ENCODE peak calls at places on chromosomes 12 and 14, in five cellular contexts. One of them, this sample, is unnamed.

GRCh38 chr12:124774054-124774461 is 89.6 kb downstream of the SCARB1 start:
- DNase-seq in EH: no peak
- DNase-seq in activated T-cell treated with anti-CD3 and anti-CD28 coated beads, Interleukin-2, amount 50 U/mL, for 24 hours: peak
- DNase-seq in stimulated activated CD4-positive, alpha-beta T cell treated with anti-CD3 and anti-CD28 coated beads, Interleukin-2, amount 100 ng/mL, for 48 hours: no peak
- DNase-seq in stimulated activated CD8-positive, alpha-beta memory T cell treated with anti-CD3 and anti-CD28 coated beads, Interleukin-4, amount 100 ng/mL, for 24 hours: no peak
- DNase-seq in this sample: no peak

GRCh38 chr14:69107407-69108003 is 45.4 kb downstream of the DCAF5 start:
- DNase-seq in EH: peak
- DNase-seq in stimulated activated CD8-positive, alpha-beta memory T cell treated with anti-CD3 and anti-CD28 coated beads, Interleukin-4, amount 100 ng/mL, for 24 hours: no peak
- DNase-seq in stimulated activated CD4-positive, alpha-beta T cell treated with anti-CD3 and anti-CD28 coated beads, Interleukin-2, amount 100 ng/mL, for 48 hours: no peak
- DNase-seq in activated T-cell treated with anti-CD3 and anti-CD28 coated beads, Interleukin-2, amount 50 U/mL, for 24 hours: no peak
- DNase-seq in this sample: peak

GRCh38 chr12:55934343-55934742 is 3.4 kb downstream of the DGKA start:
- DNase-seq in stimulated activated CD8-positive, alpha-beta memory T cell treated with anti-CD3 and anti-CD28 coated beads, Interleukin-4, amount 100 ng/mL, for 24 hours: no peak
- DNase-seq in EH: peak
- DNase-seq in activated T-cell treated with anti-CD3 and anti-CD28 coated beads, Interleukin-2, amount 50 U/mL, for 24 hours: no peak
- DNase-seq in stimulated activated CD4-positive, alpha-beta T cell treated with anti-CD3 and anti-CD28 coated beads, Interleukin-2, amount 100 ng/mL, for 48 hours: no peak
- DNase-seq in this sample: no peak

GRCh38 chr12:47270782-47271664 is 191.3 kb upstream of the AMIGO2 start:
- DNase-seq in stimulated activated CD4-positive, alpha-beta T cell treated with anti-CD3 and anti-CD28 coated beads, Interleukin-2, amount 100 ng/mL, for 48 hours: no peak
- DNase-seq in activated T-cell treated with anti-CD3 and anti-CD28 coated beads, Interleukin-2, amount 50 U/mL, for 24 hours: no peak
- DNase-seq in EH: peak
- DNase-seq in stimulated activated CD8-positive, alpha-beta memory T cell treated with anti-CD3 and anti-CD28 coated beads, Interleukin-4, amount 100 ng/mL, for 24 hours: no peak
- DNase-seq in this sample: no peak

GRCh38 chr12:107761502-107761904 is 566 bp upstream of the PRDM4 start:
- DNase-seq in activated T-cell treated with anti-CD3 and anti-CD28 coated beads, Interleukin-2, amount 50 U/mL, for 24 hours: no peak
- DNase-seq in stimulated activated CD4-positive, alpha-beta T cell treated with anti-CD3 and anti-CD28 coated beads, Interleukin-2, amount 100 ng/mL, for 48 hours: peak
- DNase-seq in EH: no peak
- DNase-seq in stimulated activated CD8-positive, alpha-beta memory T cell treated with anti-CD3 and anti-CD28 coated beads, Interleukin-4, amount 100 ng/mL, for 24 hours: no peak
- DNase-seq in this sample: no peak

GRCh38 chr12:7130791-7131501 is 775 bp downstream of the CLSTN3 start:
- DNase-seq in EH: peak
- DNase-seq in stimulated activated CD8-positive, alpha-beta memory T cell treated with anti-CD3 and anti-CD28 coated beads, Interleukin-4, amount 100 ng/mL, for 24 hours: peak
- DNase-seq in activated T-cell treated with anti-CD3 and anti-CD28 coated beads, Interleukin-2, amount 50 U/mL, for 24 hours: peak
- DNase-seq in stimulated activated CD4-positive, alpha-beta T cell treated with anti-CD3 and anti-CD28 coated beads, Interleukin-2, amount 100 ng/mL, for 48 hours: peak
- DNase-seq in this sample: peak

GRCh38 chr14:75191100-75191499 is 14.7 kb upstream of the TMED10 start:
- DNase-seq in activated T-cell treated with anti-CD3 and anti-CD28 coated beads, Interleukin-2, amount 50 U/mL, for 24 hours: no peak
- DNase-seq in stimulated activated CD4-positive, alpha-beta T cell treated with anti-CD3 and anti-CD28 coated beads, Interleukin-2, amount 100 ng/mL, for 48 hours: no peak
- DNase-seq in stimulated activated CD8-positive, alpha-beta memory T cell treated with anti-CD3 and anti-CD28 coated beads, Interleukin-4, amount 100 ng/mL, for 24 hours: no peak
- DNase-seq in EH: no peak
- DNase-seq in this sample: no peak

GRCh38 chr14:68718033-68718725 is 74.7 kb downstream of the ZFP36L1 start:
- DNase-seq in EH: no peak
- DNase-seq in stimulated activated CD4-positive, alpha-beta T cell treated with anti-CD3 and anti-CD28 coated beads, Interleukin-2, amount 100 ng/mL, for 48 hours: no peak
- DNase-seq in activated T-cell treated with anti-CD3 and anti-CD28 coated beads, Interleukin-2, amount 50 U/mL, for 24 hours: no peak
- DNase-seq in stimulated activated CD8-positive, alpha-beta memory T cell treated with anti-CD3 and anti-CD28 coated beads, Interleukin-4, amount 100 ng/mL, for 24 hours: no peak
- DNase-seq in this sample: peak

GRCh38 chr12:56635539-56636117 is 5.5 kb upstream of the BAZ2A start:
- DNase-seq in stimulated activated CD8-positive, alpha-beta memory T cell treated with anti-CD3 and anti-CD28 coated beads, Interleukin-4, amount 100 ng/mL, for 24 hours: peak
- DNase-seq in EH: no peak
- DNase-seq in stimulated activated CD4-positive, alpha-beta T cell treated with anti-CD3 and anti-CD28 coated beads, Interleukin-2, amount 100 ng/mL, for 48 hours: no peak
- DNase-seq in activated T-cell treated with anti-CD3 and anti-CD28 coated beads, Interleukin-2, amount 50 U/mL, for 24 hours: no peak
- DNase-seq in this sample: no peak

GRCh38 chr12:46458500-46459106 is 86.0 kb upstream of the SLC38A2 start:
- DNase-seq in activated T-cell treated with anti-CD3 and anti-CD28 coated beads, Interleukin-2, amount 50 U/mL, for 24 hours: no peak
- DNase-seq in stimulated activated CD8-positive, alpha-beta memory T cell treated with anti-CD3 and anti-CD28 coated beads, Interleukin-4, amount 100 ng/mL, for 24 hours: no peak
- DNase-seq in EH: no peak
- DNase-seq in stimulated activated CD4-positive, alpha-beta T cell treated with anti-CD3 and anti-CD28 coated beads, Interleukin-2, amount 100 ng/mL, for 48 hours: no peak
- DNase-seq in this sample: peak

GRCh38 chr14:56002876-56003625 is 115.2 kb upstream of the PELI2 start:
- DNase-seq in EH: no peak
- DNase-seq in activated T-cell treated with anti-CD3 and anti-CD28 coated beads, Interleukin-2, amount 50 U/mL, for 24 hours: peak
- DNase-seq in stimulated activated CD4-positive, alpha-beta T cell treated with anti-CD3 and anti-CD28 coated beads, Interleukin-2, amount 100 ng/mL, for 48 hours: peak
- DNase-seq in stimulated activated CD8-positive, alpha-beta memory T cell treated with anti-CD3 and anti-CD28 coated beads, Interleukin-4, amount 100 ng/mL, for 24 hours: peak
- DNase-seq in this sample: peak

GRCh38 chr14:92747701-92748258 is 647 bp downstream of the LGMN start:
- DNase-seq in activated T-cell treated with anti-CD3 and anti-CD28 coated beads, Interleukin-2, amount 50 U/mL, for 24 hours: no peak
- DNase-seq in stimulated activated CD8-positive, alpha-beta memory T cell treated with anti-CD3 and anti-CD28 coated beads, Interleukin-4, amount 100 ng/mL, for 24 hours: no peak
- DNase-seq in EH: peak
- DNase-seq in stimulated activated CD4-positive, alpha-beta T cell treated with anti-CD3 and anti-CD28 coated beads, Interleukin-2, amount 100 ng/mL, for 48 hours: no peak
- DNase-seq in this sample: peak